ENCODE peak calls at places on chromosomes 6 and 20, in seven cellular contexts. One of them, this sample, is unnamed. For H3K4me1, the result is how much of the 10 kb centered on the place peaks cover.

GRCh38 chr6:105646391-105646867 is 243.5 kb upstream of the PREP start:
- DNase-seq in body of pancreas: no peak
- DNase-seq in A549: no peak
- DNase-seq in HepG2: no peak
- DNase-seq in right atrium auricular region: no peak
- DNase-seq in uterus: no peak
- DNase-seq in IMR-90: peak
- DNase-seq in this sample: no peak

GRCh38 chr6:12148317-12148801 is 136.2 kb downstream of the HIVEP1 start:
- DNase-seq in body of pancreas: no peak
- DNase-seq in A549: peak
- DNase-seq in HepG2: no peak
- DNase-seq in right atrium auricular region: no peak
- DNase-seq in uterus: no peak
- DNase-seq in IMR-90: peak
- DNase-seq in this sample: no peak

GRCh38 chr6:144588674-144589325 is 303.7 kb downstream of the UTRN start:
- DNase-seq in body of pancreas: no peak
- DNase-seq in A549: no peak
- DNase-seq in HepG2: no peak
- DNase-seq in right atrium auricular region: no peak
- DNase-seq in uterus: no peak
- DNase-seq in IMR-90: no peak
- DNase-seq in this sample: no peak

GRCh38 chr20:41480054-41480770 is 113.6 kb upstream of the EMILIN3 start:
- DNase-seq in body of pancreas: no peak
- DNase-seq in A549: no peak
- DNase-seq in HepG2: no peak
- DNase-seq in right atrium auricular region: no peak
- DNase-seq in uterus: no peak
- DNase-seq in IMR-90: no peak
- DNase-seq in this sample: no peak

GRCh38 chr20:57595041-57596030 is 24.9 kb downstream of the ZBP1 start:
- DNase-seq in body of pancreas: no peak
- DNase-seq in A549: no peak
- DNase-seq in HepG2: no peak
- DNase-seq in right atrium auricular region: no peak
- DNase-seq in uterus: no peak
- DNase-seq in IMR-90: no peak
- DNase-seq in this sample: no peak

GRCh38 chr20:13140775-13141174 is 80.3 kb upstream of the ISM1 start:
- DNase-seq in body of pancreas: no peak
- DNase-seq in A549: no peak
- DNase-seq in HepG2: no peak
- DNase-seq in right atrium auricular region: no peak
- DNase-seq in uterus: no peak
- DNase-seq in IMR-90: no peak
- DNase-seq in this sample: no peak

GRCh38 chr6:110617057-110617456 is 140.6 kb upstream of the SLC22A16 start:
- DNase-seq in body of pancreas: no peak
- DNase-seq in A549: no peak
- DNase-seq in HepG2: no peak
- DNase-seq in right atrium auricular region: no peak
- DNase-seq in uterus: no peak
- DNase-seq in IMR-90: no peak
- DNase-seq in this sample: no peak

GRCh38 chr6:22110042-22110441 is 186.8 kb downstream of the PRL start:
- DNase-seq in body of pancreas: no peak
- DNase-seq in A549: no peak
- DNase-seq in HepG2: no peak
- DNase-seq in right atrium auricular region: no peak
- DNase-seq in uterus: no peak
- DNase-seq in IMR-90: peak
- DNase-seq in this sample: no peak

GRCh38 chr6:17780071-17780470 is 73.3 kb upstream of the NUP153 start:
- DNase-seq in body of pancreas: no peak
- DNase-seq in A549: no peak
- DNase-seq in HepG2: no peak
- DNase-seq in right atrium auricular region: no peak
- DNase-seq in uterus: no peak
- DNase-seq in IMR-90: no peak
- DNase-seq in this sample: no peak

GRCh38 chr6:83308833-83309232 is 115.7 kb downstream of the RWDD2A start:
- DNase-seq in body of pancreas: no peak
- DNase-seq in A549: no peak
- DNase-seq in HepG2: no peak
- DNase-seq in right atrium auricular region: no peak
- DNase-seq in uterus: no peak
- DNase-seq in IMR-90: no peak
- DNase-seq in this sample: no peak

GRCh38 chr20:400451-401275 is 7.4 kb upstream of the RBCK1 start:
- DNase-seq in body of pancreas: no peak
- DNase-seq in A549: peak
- DNase-seq in HepG2: no peak
- DNase-seq in right atrium auricular region: no peak
- DNase-seq in uterus: no peak
- DNase-seq in IMR-90: no peak
- DNase-seq in this sample: no peak

GRCh38 chr6:122996797-122997520 is 924 bp downstream of the CLVS2 start:
- DNase-seq in body of pancreas: no peak
- DNase-seq in A549: no peak
- DNase-seq in HepG2: no peak
- DNase-seq in right atrium auricular region: no peak
- DNase-seq in uterus: no peak
- DNase-seq in IMR-90: no peak
- DNase-seq in this sample: no peak

GRCh38 chr6:106757722-106758467 is 128.5 kb downstream of the QRSL1 start:
- DNase-seq in body of pancreas: peak
- DNase-seq in A549: no peak
- DNase-seq in HepG2: no peak
- DNase-seq in right atrium auricular region: no peak
- DNase-seq in uterus: no peak
- DNase-seq in IMR-90: no peak
- DNase-seq in this sample: no peak

GRCh38 chr6:147528511-147529145 is 20.1 kb downstream of the SAMD5 start:
- DNase-seq in body of pancreas: no peak
- DNase-seq in A549: no peak
- DNase-seq in HepG2: no peak
- DNase-seq in right atrium auricular region: no peak
- DNase-seq in uterus: no peak
- DNase-seq in IMR-90: no peak
- DNase-seq in this sample: no peak

GRCh38 chr6:107114872-107115694 is at the start of gene BEND3:
- DNase-seq in body of pancreas: peak
- DNase-seq in A549: peak
- DNase-seq in HepG2: no peak
- DNase-seq in right atrium auricular region: no peak
- DNase-seq in uterus: no peak
- DNase-seq in IMR-90: no peak
- DNase-seq in this sample: peak

GRCh38 chr20:53331151-53331973 is 262.3 kb downstream of the ZNF217 start:
- DNase-seq in body of pancreas: no peak
- DNase-seq in A549: peak
- DNase-seq in HepG2: peak
- DNase-seq in right atrium auricular region: no peak
- DNase-seq in uterus: no peak
- DNase-seq in IMR-90: no peak
- DNase-seq in this sample: peak

GRCh38 chr6:151842816-151843215 is 35.3 kb downstream of the ESR1 start:
- DNase-seq in body of pancreas: no peak
- DNase-seq in A549: no peak
- DNase-seq in HepG2: no peak
- DNase-seq in right atrium auricular region: no peak
- DNase-seq in uterus: no peak
- DNase-seq in IMR-90: no peak
- DNase-seq in this sample: no peak

GRCh38 chr6:166202321-166202733 is 34.7 kb upstream of the TBXT start:
- DNase-seq in body of pancreas: no peak
- DNase-seq in A549: no peak
- DNase-seq in HepG2: no peak
- DNase-seq in right atrium auricular region: no peak
- DNase-seq in uterus: no peak
- DNase-seq in IMR-90: no peak
- DNase-seq in this sample: no peak

GRCh38 chr6:98547634-98548033 is 286.7 kb upstream of the POU3F2 start:
- DNase-seq in body of pancreas: no peak
- DNase-seq in A549: no peak
- DNase-seq in HepG2: no peak
- DNase-seq in right atrium auricular region: no peak
- DNase-seq in uterus: no peak
- DNase-seq in IMR-90: no peak
- DNase-seq in this sample: peak

GRCh38 chr6:15292721-15293302 is 46.9 kb downstream of the JARID2 start:
- DNase-seq in body of pancreas: no peak
- DNase-seq in A549: no peak
- DNase-seq in HepG2: no peak
- DNase-seq in right atrium auricular region: no peak
- DNase-seq in uterus: no peak
- DNase-seq in IMR-90: no peak
- DNase-seq in this sample: no peak

GRCh38 chr6:15287670-15288069 is 41.8 kb downstream of the JARID2 start:
- DNase-seq in body of pancreas: no peak
- DNase-seq in A549: no peak
- DNase-seq in HepG2: no peak
- DNase-seq in right atrium auricular region: no peak
- DNase-seq in uterus: no peak
- DNase-seq in IMR-90: no peak
- DNase-seq in this sample: peak

GRCh38 chr6:15290962-15291704 is 45.3 kb downstream of the JARID2 start:
- DNase-seq in body of pancreas: no peak
- DNase-seq in A549: no peak
- DNase-seq in HepG2: no peak
- DNase-seq in right atrium auricular region: no peak
- DNase-seq in uterus: no peak
- DNase-seq in IMR-90: no peak
- DNase-seq in this sample: no peak

GRCh38 chr6:15288856-15289255 is 43.0 kb downstream of the JARID2 start:
- DNase-seq in body of pancreas: no peak
- DNase-seq in A549: no peak
- DNase-seq in HepG2: no peak
- DNase-seq in right atrium auricular region: no peak
- DNase-seq in uterus: no peak
- DNase-seq in IMR-90: no peak
- DNase-seq in this sample: no peak

DNA sequence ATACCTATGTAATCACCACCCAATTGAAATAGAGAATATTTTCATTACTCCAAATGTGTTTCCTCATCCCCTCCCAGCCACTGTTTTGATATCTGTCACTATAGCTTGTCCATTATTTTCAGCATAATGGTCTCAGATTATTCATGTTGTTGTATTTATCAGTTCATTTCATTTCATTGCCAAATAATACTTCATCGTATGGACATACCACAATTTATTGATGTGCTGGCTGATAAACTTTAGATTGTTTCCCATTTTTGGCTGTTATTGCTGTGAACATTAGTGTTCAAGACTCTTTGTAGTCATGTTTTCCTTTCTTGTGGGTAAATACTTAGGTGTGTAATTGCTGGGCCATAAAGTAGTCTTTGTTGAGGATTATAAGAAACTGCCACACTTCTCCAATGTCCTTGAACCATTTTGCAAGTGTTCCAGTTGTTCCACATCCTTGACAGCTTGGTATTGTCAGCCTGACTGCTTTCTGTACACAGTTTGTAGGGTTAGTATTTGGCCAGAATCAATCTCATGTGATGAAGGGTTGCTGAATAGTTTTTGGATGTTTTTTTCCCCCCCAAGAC is 44.3 kb downstream of the JARID2 start:
- DNase-seq in body of pancreas: no peak
- DNase-seq in A549: no peak
- DNase-seq in HepG2: no peak
- DNase-seq in right atrium auricular region: no peak
- DNase-seq in uterus: no peak
- DNase-seq in IMR-90: no peak
- DNase-seq in this sample: no peak
- H3K4me1 ChIP-seq in body of pancreas: under half
- H3K4me1 ChIP-seq in A549: under half
- H3K4me1 ChIP-seq in HepG2: under half
- H3K4me1 ChIP-seq in right atrium auricular region: under half
- H3K4me1 ChIP-seq in uterus: under half
- H3K4me1 ChIP-seq in IMR-90: under half
- H3K4me1 ChIP-seq in this sample: under half

GRCh38 chr6:169521825-169522224 is 180.0 kb downstream of the WDR27 start:
- DNase-seq in body of pancreas: no peak
- DNase-seq in A549: no peak
- DNase-seq in HepG2: no peak
- DNase-seq in right atrium auricular region: no peak
- DNase-seq in uterus: no peak
- DNase-seq in IMR-90: no peak
- DNase-seq in this sample: no peak

DNA sequence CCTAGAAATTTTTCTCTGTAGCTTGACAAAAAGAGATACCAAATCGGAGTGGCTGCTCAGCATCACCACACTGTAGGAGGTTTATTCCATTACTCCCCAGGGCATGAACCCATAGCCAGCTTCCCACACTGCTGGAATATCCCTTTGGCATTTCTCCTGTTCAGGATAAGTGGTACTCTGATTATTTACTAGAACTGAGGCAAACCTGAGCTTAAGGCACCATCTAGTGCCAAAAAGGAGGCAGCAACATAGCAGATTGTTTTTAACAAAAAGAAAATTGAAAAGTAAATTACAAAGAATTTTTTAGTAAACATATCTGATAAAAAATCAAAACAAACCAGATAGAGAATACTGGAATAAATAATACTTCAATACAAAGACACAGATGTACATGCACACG is 181.7 kb downstream of the WDR27 start:
- DNase-seq in body of pancreas: no peak
- DNase-seq in A549: no peak
- DNase-seq in HepG2: no peak
- DNase-seq in right atrium auricular region: no peak
- DNase-seq in uterus: no peak
- DNase-seq in IMR-90: peak
- DNase-seq in this sample: peak
- TF ChIP-seq CTCF in body of pancreas: peak
- TF ChIP-seq CTCF in A549: peak
- TF ChIP-seq CTCF in HepG2: peak
- TF ChIP-seq CTCF in right atrium auricular region: no peak
- TF ChIP-seq CTCF in uterus: peak
- TF ChIP-seq CTCF in IMR-90: peak
- TF ChIP-seq CTCF in this sample: peak

GRCh38 chr6:7145269-7146078 is 37.7 kb downstream of the RREB1 start:
- DNase-seq in body of pancreas: peak
- DNase-seq in A549: no peak
- DNase-seq in HepG2: no peak
- DNase-seq in right atrium auricular region: no peak
- DNase-seq in uterus: no peak
- DNase-seq in IMR-90: no peak
- DNase-seq in this sample: no peak
- H3K4me1 ChIP-seq in body of pancreas: half or more
- H3K4me1 ChIP-seq in A549: half or more
- H3K4me1 ChIP-seq in HepG2: half or more
- H3K4me1 ChIP-seq in right atrium auricular region: under half
- H3K4me1 ChIP-seq in uterus: under half
- H3K4me1 ChIP-seq in IMR-90: under half
- H3K4me1 ChIP-seq in this sample: half or more

GRCh38 chr20:34475979-34476736 is 40.1 kb upstream of the DYNLRB1 start:
- DNase-seq in body of pancreas: peak
- DNase-seq in A549: peak
- DNase-seq in HepG2: peak
- DNase-seq in right atrium auricular region: no peak
- DNase-seq in uterus: peak
- DNase-seq in IMR-90: peak
- DNase-seq in this sample: peak
- TF ChIP-seq CTCF in body of pancreas: peak
- TF ChIP-seq CTCF in A549: peak
- TF ChIP-seq CTCF in HepG2: peak
- TF ChIP-seq CTCF in right atrium auricular region: peak
- TF ChIP-seq CTCF in uterus: peak
- TF ChIP-seq CTCF in IMR-90: peak
- TF ChIP-seq CTCF in this sample: peak